ENCODE peak calls at places on chromosomes 13 and 19, in ten cellular contexts. H is CD4-positive, alpha-beta memory T cell; Q is K562; P is ovary; M is GM23248; T is heart left ventricle; K is uterus; L is NT2/D1; E is fibroblast of lung; B is DND-41. U is an unnamed sample.

GRCh38 chr19:37977992-37978391 is 71.0 kb downstream of the SIPA1L3 start:
- DNase-seq in E (peak; percentile 98), T (no peak), M (peak; percentile 57), Q (no peak), K (no peak), L (no peak), H (no peak), B (no peak), P (no peak), U (no peak)

GRCh38 chr13:32164622-32165268 is 133.2 kb downstream of the FRY start:
- DNase-seq in K (no peak), M (peak; percentile 76), E (peak; percentile 68), H (peak; percentile 21), P (no peak), B (peak; percentile 48), T (no peak), L (peak; percentile 52), Q (peak; percentile 60), U (peak; percentile 90)

GRCh38 chr13:114140909-114141255 is 8.5 kb upstream of the RASA3 start:
- DNase-seq in M (no peak), H (peak; percentile 53), B (no peak), T (peak; percentile 9), L (no peak), P (no peak), K (no peak), Q (no peak), E (no peak), U (no peak)

GRCh38 chr13:44989941-44990340 is 603 bp downstream of the GPALPP1 start:
- DNase-seq in E (no peak), B (no peak), L (no peak), M (peak; percentile 55), T (no peak), K (no peak), P (no peak), H (no peak), Q (no peak), U (no peak)

GRCh38 chr19:40717325-40717879 is 490 bp downstream of the ITPKC start:
- DNase-seq in M (no peak), H (no peak), Q (no peak), B (no peak), L (no peak), E (peak; percentile 12), K (peak; percentile 54), P (no peak), T (no peak), U (no peak)

GRCh38 chr19:41309225-41310030 is 544 bp upstream of the CCDC97 start:
- DNase-seq in Q (no peak), K (no peak), H (no peak), M (peak; percentile 64), B (no peak), P (no peak), T (no peak), E (no peak), L (no peak), U (no peak)

GRCh38 chr13:114212096-114212495 is 22.6 kb upstream of the CDC16 start:
- DNase-seq in B (no peak), M (peak; percentile 51), E (peak; percentile 65), H (no peak), P (no peak), L (no peak), Q (no peak), K (no peak), T (no peak), U (no peak)

GRCh38 chr13:111117289-111117688 is 2.2 kb downstream of the ARHGEF7 start:
- DNase-seq in B (no peak), K (no peak), Q (no peak), L (no peak), M (peak; percentile 53), T (no peak), P (no peak), E (no peak), H (no peak), U (no peak)

GRCh38 chr19:33194527-33194883 is 375 bp downstream of the LRP3 start:
- DNase-seq in E (peak; percentile 10), K (no peak), P (no peak), L (no peak), H (no peak), Q (no peak), B (no peak), T (peak; percentile 22), M (peak; percentile 55), U (peak; percentile 15)

GRCh38 chr19:5456836-5457200 is 1.6 kb downstream of the ZNRF4 start:
- DNase-seq in B (no peak), K (no peak), P (no peak), H (no peak), M (no peak), T (no peak), Q (no peak), E (no peak), L (no peak), U (no peak)

GRCh38 chr13:43033038-43033437 is 9.7 kb downstream of the DNAJC15 start:
- DNase-seq in P (no peak), T (no peak), L (no peak), Q (no peak), M (no peak), E (no peak), K (no peak), H (no peak), B (no peak), U (no peak)

GRCh38 chr13:30737511-30738342 is 2.4 kb downstream of the ALOX5AP start:
- DNase-seq in L (no peak), B (peak; percentile 65), K (no peak), P (no peak), T (no peak), Q (no peak), E (no peak), H (no peak), M (no peak), U (no peak)

GRCh38 chr13:30736921-30737320 is 1.6 kb downstream of the ALOX5AP start:
- DNase-seq in E (no peak), T (no peak), M (no peak), K (no peak), B (peak; percentile 20), H (no peak), L (no peak), Q (no peak), P (no peak), U (no peak)

GRCh38 chr13:30738946-30739528 is 3.7 kb downstream of the ALOX5AP start:
- DNase-seq in H (no peak), L (no peak), B (no peak), E (no peak), K (no peak), Q (no peak), M (no peak), P (no peak), T (no peak), U (peak; percentile 14)

GRCh38 chr13:30739646-30740642 is 4.6 kb downstream of the ALOX5AP start:
- DNase-seq in Q (no peak), P (no peak), M (peak; percentile 86), B (peak; percentile 17), T (no peak), L (no peak), K (no peak), H (peak; percentile 63), E (peak; percentile 99), U (peak; percentile 36)

GRCh38 chr13:30738526-30738925 is 3.2 kb downstream of the ALOX5AP start:
- DNase-seq in K (no peak), E (no peak), M (no peak), T (no peak), H (no peak), Q (no peak), P (no peak), B (peak; percentile 41), L (no peak), U (no peak)
- H3K4me1 ChIP-seq in K (no peaks in the 10 kb centered on the region), E (peaks cover 14% of the 10 kb centered on the region), M (peaks cover 36% of the 10 kb centered on the region), T (no peaks in the 10 kb centered on the region), H (peaks cover 79% of the 10 kb centered on the region), Q (no peaks in the 10 kb centered on the region), P (peaks cover 6% of the 10 kb centered on the region), B (peaks cover 61% of the 10 kb centered on the region), L (no peaks in the 10 kb centered on the region), U (peaks cover 18% of the 10 kb centered on the region)

GRCh38 chr19:35060160-35060855 is 18.8 kb downstream of the HPN start:
- DNase-seq in E (no peak), B (no peak), K (no peak), H (no peak), L (no peak), M (no peak), T (no peak), P (no peak), Q (no peak), U (no peak)

GRCh38 chr19:35063940-35064818 is 22.7 kb downstream of the HPN start:
- DNase-seq in K (no peak), L (no peak), P (no peak), Q (no peak), M (peak; percentile 88), H (no peak), B (no peak), T (no peak), E (peak; percentile 75), U (peak; percentile 35)

GRCh38 chr19:35059799-35060091 is 18.2 kb downstream of the HPN start:
- DNase-seq in E (no peak), M (no peak), B (no peak), K (no peak), Q (no peak), P (no peak), L (no peak), T (no peak), H (no peak), U (no peak)

GRCh38 chr19:35062942-35063341 is 21.4 kb downstream of the HPN start:
- DNase-seq in Q (no peak), E (no peak), T (no peak), H (no peak), M (no peak), K (no peak), B (no peak), P (no peak), L (no peak), U (no peak)

GRCh38 chr19:35061583-35062373 is 20.3 kb downstream of the HPN start:
- DNase-seq in H (no peak), B (no peak), Q (no peak), K (no peak), P (no peak), M (peak; percentile 38), T (no peak), E (peak; percentile 23), L (no peak), U (no peak)
- H3K4me1 ChIP-seq in H (no peaks in the 10 kb centered on the region), B (no peaks in the 10 kb centered on the region), Q (peaks cover 18% of the 10 kb centered on the region), K (no peaks in the 10 kb centered on the region), P (no peaks in the 10 kb centered on the region), M (no peaks in the 10 kb centered on the region), T (no peaks in the 10 kb centered on the region), E (no peaks in the 10 kb centered on the region), L (no peaks in the 10 kb centered on the region), U (no peaks in the 10 kb centered on the region)

DNA sequence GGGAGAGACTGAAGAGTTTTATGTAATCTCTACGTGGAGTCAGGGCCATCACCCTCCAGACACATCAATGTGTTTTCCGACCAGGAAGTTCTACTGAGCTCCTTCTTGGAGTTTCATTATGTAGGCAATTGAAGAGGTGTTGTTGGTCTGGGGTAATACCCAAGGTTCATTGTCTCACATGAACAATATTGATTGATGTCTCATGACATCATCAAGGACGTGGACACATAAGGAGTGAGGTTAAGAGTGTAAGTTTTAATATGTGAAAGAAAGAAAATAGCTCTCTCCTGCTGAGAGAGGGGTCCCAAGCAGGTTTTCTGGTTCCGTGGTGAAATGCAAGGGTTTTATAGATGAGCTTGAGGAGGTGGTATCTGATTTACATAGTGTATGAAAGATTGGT is 280.7 kb upstream of the MIR17HG start:
- DNase-seq in M (no peak), P (no peak), B (no peak), L (no peak), E (no peak), K (no peak), H (no peak), Q (no peak), T (no peak), U (no peak)
- H3K4me1 ChIP-seq in M (no peaks in the 10 kb centered on the region), P (no peaks in the 10 kb centered on the region), B (no peaks in the 10 kb centered on the region), L (no peaks in the 10 kb centered on the region), E (no peaks in the 10 kb centered on the region), K (no peaks in the 10 kb centered on the region), H (no peaks in the 10 kb centered on the region), Q (no peaks in the 10 kb centered on the region), T (no peaks in the 10 kb centered on the region), U (no peaks in the 10 kb centered on the region)

GRCh38 chr19:13002389-13002898 is 7.2 kb downstream of the NFIX start:
- DNase-seq in B (no peak), K (no peak), T (peak; percentile 80), Q (no peak), H (no peak), L (no peak), P (no peak), E (no peak), M (peak; percentile 66), U (no peak)
- H3K4me1 ChIP-seq in B (no peaks in the 10 kb centered on the region), K (peaks cover 29% of the 10 kb centered on the region), T (peaks cover 20% of the 10 kb centered on the region), Q (peaks cover 43% of the 10 kb centered on the region), H (no peaks in the 10 kb centered on the region), L (peaks cover 2% of the 10 kb centered on the region), P (peaks cover 34% of the 10 kb centered on the region), E (peaks cover 31% of the 10 kb centered on the region), M (peaks cover 45% of the 10 kb centered on the region), U (no peaks in the 10 kb centered on the region)

U was measured in A673.